ENCODE peak calls at places on chromosomes 1 and 21, in six cellular contexts. One of them, this sample, is unnamed.
A peak's percentile ranks its signal among the peaks of the same experiment; 100 is the strongest.

GRCh38 chr1:50371749-50372148 is 51.5 kb downstream of the DMRTA2 start:
- DNase-seq in M059J: peak; percentile 11
- DNase-seq in mammary epithelial cell: peak; percentile 16
- DNase-seq in midbrain: no peak
- DNase-seq in AG09319: no peak
- DNase-seq in CD4-positive, CD25-positive, alpha-beta regulatory T cell: no peak
- DNase-seq in this sample: no peak

GRCh38 chr1:57115030-57115614 is 149.3 kb upstream of the C8B start:
- DNase-seq in M059J: no peak
- DNase-seq in mammary epithelial cell: no peak
- DNase-seq in midbrain: no peak
- DNase-seq in AG09319: no peak
- DNase-seq in CD4-positive, CD25-positive, alpha-beta regulatory T cell: no peak
- DNase-seq in this sample: no peak

GRCh38 chr1:110524311-110525249 is 5.6 kb upstream of the KCNA10 start:
- DNase-seq in M059J: peak; percentile 23
- DNase-seq in mammary epithelial cell: peak; percentile 41
- DNase-seq in midbrain: peak; percentile 56
- DNase-seq in AG09319: no peak
- DNase-seq in CD4-positive, CD25-positive, alpha-beta regulatory T cell: peak; percentile 26
- DNase-seq in this sample: peak; percentile 52

GRCh38 chr1:184804220-184804619 is 49.6 kb upstream of the EDEM3 start:
- DNase-seq in M059J: no peak
- DNase-seq in mammary epithelial cell: no peak
- DNase-seq in midbrain: no peak
- DNase-seq in AG09319: no peak
- DNase-seq in CD4-positive, CD25-positive, alpha-beta regulatory T cell: no peak
- DNase-seq in this sample: no peak

GRCh38 chr1:11318982-11319381 is 46.0 kb downstream of the UBIAD1 start:
- DNase-seq in M059J: no peak
- DNase-seq in mammary epithelial cell: no peak
- DNase-seq in midbrain: no peak
- DNase-seq in AG09319: no peak
- DNase-seq in CD4-positive, CD25-positive, alpha-beta regulatory T cell: no peak
- DNase-seq in this sample: peak; percentile 16

GRCh38 chr1:63704443-63704842 is 69.4 kb upstream of the ROR1 start:
- DNase-seq in M059J: peak; percentile 48
- DNase-seq in mammary epithelial cell: peak; percentile 45
- DNase-seq in midbrain: no peak
- DNase-seq in AG09319: no peak
- DNase-seq in CD4-positive, CD25-positive, alpha-beta regulatory T cell: no peak
- DNase-seq in this sample: no peak

GRCh38 chr1:25699501-25700089 is 83.0 kb downstream of the MAN1C1 start:
- DNase-seq in M059J: no peak
- DNase-seq in mammary epithelial cell: no peak
- DNase-seq in midbrain: no peak
- DNase-seq in AG09319: no peak
- DNase-seq in CD4-positive, CD25-positive, alpha-beta regulatory T cell: no peak
- DNase-seq in this sample: no peak

GRCh38 chr1:161382214-161383019 is 14.7 kb upstream of the CFAP126 start:
- DNase-seq in M059J: peak; percentile 76
- DNase-seq in mammary epithelial cell: peak; percentile 80
- DNase-seq in midbrain: peak; percentile 68
- DNase-seq in AG09319: peak; percentile 27
- DNase-seq in CD4-positive, CD25-positive, alpha-beta regulatory T cell: peak; percentile 59
- DNase-seq in this sample: peak; percentile 66

GRCh38 chr21:18553786-18554185 is 150.2 kb upstream of the TMPRSS15 start:
- DNase-seq in M059J: no peak
- DNase-seq in mammary epithelial cell: no peak
- DNase-seq in midbrain: no peak
- DNase-seq in AG09319: no peak
- DNase-seq in CD4-positive, CD25-positive, alpha-beta regulatory T cell: no peak
- DNase-seq in this sample: no peak

GRCh38 chr1:89361681-89362080 is 2.2 kb upstream of the GBP6 start:
- DNase-seq in M059J: no peak
- DNase-seq in mammary epithelial cell: no peak
- DNase-seq in midbrain: no peak
- DNase-seq in AG09319: no peak
- DNase-seq in CD4-positive, CD25-positive, alpha-beta regulatory T cell: no peak
- DNase-seq in this sample: no peak

GRCh38 chr1:87044840-87045239 is 130.4 kb downstream of the HS2ST1 start:
- DNase-seq in M059J: no peak
- DNase-seq in mammary epithelial cell: no peak
- DNase-seq in midbrain: no peak
- DNase-seq in AG09319: no peak
- DNase-seq in CD4-positive, CD25-positive, alpha-beta regulatory T cell: peak; percentile 74
- DNase-seq in this sample: peak; percentile 73

GRCh38 chr1:78871249-78871648 is 135.3 kb downstream of the ADGRL4 start:
- DNase-seq in M059J: no peak
- DNase-seq in mammary epithelial cell: no peak
- DNase-seq in midbrain: no peak
- DNase-seq in AG09319: no peak
- DNase-seq in CD4-positive, CD25-positive, alpha-beta regulatory T cell: no peak
- DNase-seq in this sample: no peak

GRCh38 chr21:45441431-45442255 is 36.7 kb downstream of the COL18A1 start:
- DNase-seq in M059J: no peak
- DNase-seq in mammary epithelial cell: no peak
- DNase-seq in midbrain: no peak
- DNase-seq in AG09319: no peak
- DNase-seq in CD4-positive, CD25-positive, alpha-beta regulatory T cell: no peak
- DNase-seq in this sample: no peak

GRCh38 chr1:119286587-119287181 is 81.9 kb upstream of the HAO2 start:
- DNase-seq in M059J: peak; percentile 45
- DNase-seq in mammary epithelial cell: peak; percentile 51
- DNase-seq in midbrain: peak; percentile 14
- DNase-seq in AG09319: no peak
- DNase-seq in CD4-positive, CD25-positive, alpha-beta regulatory T cell: peak; percentile 3
- DNase-seq in this sample: peak; percentile 39

GRCh38 chr21:30408782-30409494 is 13.1 kb downstream of the KRTAP13-1 start:
- DNase-seq in M059J: peak; percentile 54
- DNase-seq in mammary epithelial cell: peak; percentile 83
- DNase-seq in midbrain: no peak
- DNase-seq in AG09319: no peak
- DNase-seq in CD4-positive, CD25-positive, alpha-beta regulatory T cell: no peak
- DNase-seq in this sample: peak; percentile 70

GRCh38 chr1:221699582-221700519 is 42.0 kb downstream of the DUSP10 start:
- DNase-seq in M059J: peak; percentile 59
- DNase-seq in mammary epithelial cell: no peak
- DNase-seq in midbrain: no peak
- DNase-seq in AG09319: peak; percentile 56
- DNase-seq in CD4-positive, CD25-positive, alpha-beta regulatory T cell: no peak
- DNase-seq in this sample: no peak

GRCh38 chr1:214362188-214362882 is 81.4 kb downstream of the SMYD2 start:
- DNase-seq in M059J: peak; percentile 54
- DNase-seq in mammary epithelial cell: no peak
- DNase-seq in midbrain: peak; percentile 33
- DNase-seq in AG09319: no peak
- DNase-seq in CD4-positive, CD25-positive, alpha-beta regulatory T cell: no peak
- DNase-seq in this sample: no peak

GRCh38 chr21:37450385-37451044 is 83.9 kb downstream of the DYRK1A start:
- DNase-seq in M059J: peak; percentile 80
- DNase-seq in mammary epithelial cell: peak; percentile 60
- DNase-seq in midbrain: no peak
- DNase-seq in AG09319: no peak
- DNase-seq in CD4-positive, CD25-positive, alpha-beta regulatory T cell: no peak
- DNase-seq in this sample: no peak

GRCh38 chr1:39509360-39510009 is 18.0 kb downstream of the BMP8A start:
- DNase-seq in M059J: peak; percentile 79
- DNase-seq in mammary epithelial cell: peak; percentile 66
- DNase-seq in midbrain: no peak
- DNase-seq in AG09319: no peak
- DNase-seq in CD4-positive, CD25-positive, alpha-beta regulatory T cell: no peak
- DNase-seq in this sample: no peak

GRCh38 chr1:2380816-2381591 is 10.3 kb downstream of the MORN1 start:
- DNase-seq in M059J: no peak
- DNase-seq in mammary epithelial cell: no peak
- DNase-seq in midbrain: no peak
- DNase-seq in AG09319: no peak
- DNase-seq in CD4-positive, CD25-positive, alpha-beta regulatory T cell: no peak
- DNase-seq in this sample: no peak

GRCh38 chr1:24724345-24725208 is 20.7 kb upstream of the CLIC4 start:
- DNase-seq in M059J: peak; percentile 95
- DNase-seq in mammary epithelial cell: peak; percentile 38
- DNase-seq in midbrain: no peak
- DNase-seq in AG09319: no peak
- DNase-seq in CD4-positive, CD25-positive, alpha-beta regulatory T cell: no peak
- DNase-seq in this sample: no peak

GRCh38 chr21:31162827-31163226 is 124.6 kb upstream of the KRTAP19-8 start:
- DNase-seq in M059J: peak; percentile 22
- DNase-seq in mammary epithelial cell: no peak
- DNase-seq in midbrain: peak; percentile 26
- DNase-seq in AG09319: no peak
- DNase-seq in CD4-positive, CD25-positive, alpha-beta regulatory T cell: no peak
- DNase-seq in this sample: no peak

GRCh38 chr1:152902676-152903075 is 5.7 kb upstream of the IVL start:
- DNase-seq in M059J: no peak
- DNase-seq in mammary epithelial cell: no peak
- DNase-seq in midbrain: no peak
- DNase-seq in AG09319: no peak
- DNase-seq in CD4-positive, CD25-positive, alpha-beta regulatory T cell: no peak
- DNase-seq in this sample: no peak

GRCh38 chr1:61173118-61173517 is 90.8 kb downstream of the NFIA start:
- DNase-seq in M059J: no peak
- DNase-seq in mammary epithelial cell: no peak
- DNase-seq in midbrain: no peak
- DNase-seq in AG09319: no peak
- DNase-seq in CD4-positive, CD25-positive, alpha-beta regulatory T cell: no peak
- DNase-seq in this sample: no peak

GRCh38 chr1:167995038-167995437 is 58.2 kb upstream of the MPC2 start:
- DNase-seq in M059J: peak; percentile 12
- DNase-seq in mammary epithelial cell: no peak
- DNase-seq in midbrain: no peak
- DNase-seq in AG09319: no peak
- DNase-seq in CD4-positive, CD25-positive, alpha-beta regulatory T cell: no peak
- DNase-seq in this sample: no peak

GRCh38 chr1:25099343-25099951 is 132.9 kb downstream of the SYF2 start:
- DNase-seq in M059J: no peak
- DNase-seq in mammary epithelial cell: no peak
- DNase-seq in midbrain: peak; percentile 30
- DNase-seq in AG09319: no peak
- DNase-seq in CD4-positive, CD25-positive, alpha-beta regulatory T cell: no peak
- DNase-seq in this sample: peak; percentile 51

GRCh38 chr21:43726686-43727570 is 8.0 kb downstream of the PDXK start:
- DNase-seq in M059J: peak; percentile 58
- DNase-seq in mammary epithelial cell: no peak
- DNase-seq in midbrain: no peak
- DNase-seq in AG09319: no peak
- DNase-seq in CD4-positive, CD25-positive, alpha-beta regulatory T cell: no peak
- DNase-seq in this sample: no peak